ENCODE peak calls at places on chromosome 22, in eight cellular contexts. One of them, this sample, is unnamed.
A peak's percentile ranks its signal among the peaks of the same experiment; 100 is the strongest.

GRCh38 chr22:33332538-33332937 is 274.4 kb upstream of the SYN3 start:
- DNase-seq in body of pancreas: no peak
- DNase-seq in AG09309: no peak
- DNase-seq in cardiac muscle cell: no peak
- DNase-seq in uterus: no peak
- DNase-seq in stimulated activated CD8-positive, alpha-beta memory T cell treated with anti-CD3 and anti-CD28 coated beads, Interleukin-15, amount 100 ng/mL, for 1 hour: no peak
- DNase-seq in iris pigment epithelial cell: no peak
- DNase-seq in neural crest cell: no peak
- DNase-seq in this sample: no peak

GRCh38 chr22:49394116-49394785 is 433.4 kb downstream of the BRD1 start:
- DNase-seq in cardiac muscle cell: no peak
- DNase-seq in iris pigment epithelial cell: no peak
- DNase-seq in body of pancreas: no peak
- DNase-seq in uterus: no peak
- DNase-seq in stimulated activated CD8-positive, alpha-beta memory T cell treated with anti-CD3 and anti-CD28 coated beads, Interleukin-15, amount 100 ng/mL, for 1 hour: no peak
- DNase-seq in neural crest cell: no peak
- DNase-seq in AG09309: no peak
- DNase-seq in this sample: no peak

GRCh38 chr22:40758390-40758789 is 60.8 kb downstream of the SLC25A17 start:
- DNase-seq in uterus: no peak
- DNase-seq in body of pancreas: no peak
- DNase-seq in neural crest cell: no peak
- DNase-seq in iris pigment epithelial cell: no peak
- DNase-seq in cardiac muscle cell: no peak
- DNase-seq in stimulated activated CD8-positive, alpha-beta memory T cell treated with anti-CD3 and anti-CD28 coated beads, Interleukin-15, amount 100 ng/mL, for 1 hour: no peak
- DNase-seq in AG09309: no peak
- DNase-seq in this sample: no peak

GRCh38 chr22:40512426-40513136 is 123.9 kb downstream of the MRTFA start:
- DNase-seq in AG09309: peak; percentile 99
- DNase-seq in cardiac muscle cell: peak; percentile 99
- DNase-seq in stimulated activated CD8-positive, alpha-beta memory T cell treated with anti-CD3 and anti-CD28 coated beads, Interleukin-15, amount 100 ng/mL, for 1 hour: no peak
- DNase-seq in uterus: no peak
- DNase-seq in body of pancreas: no peak
- DNase-seq in neural crest cell: no peak
- DNase-seq in iris pigment epithelial cell: peak; percentile 79
- DNase-seq in this sample: peak; percentile 23

GRCh38 chr22:32793604-32794003 is 7.9 kb upstream of the TIMP3 start:
- DNase-seq in cardiac muscle cell: no peak
- DNase-seq in body of pancreas: no peak
- DNase-seq in AG09309: no peak
- DNase-seq in iris pigment epithelial cell: no peak
- DNase-seq in neural crest cell: no peak
- DNase-seq in uterus: no peak
- DNase-seq in stimulated activated CD8-positive, alpha-beta memory T cell treated with anti-CD3 and anti-CD28 coated beads, Interleukin-15, amount 100 ng/mL, for 1 hour: no peak
- DNase-seq in this sample: no peak

GRCh38 chr22:25741692-25742626 is at the start of gene MYO18B:
- DNase-seq in iris pigment epithelial cell: no peak
- DNase-seq in AG09309: no peak
- DNase-seq in uterus: no peak
- DNase-seq in body of pancreas: no peak
- DNase-seq in stimulated activated CD8-positive, alpha-beta memory T cell treated with anti-CD3 and anti-CD28 coated beads, Interleukin-15, amount 100 ng/mL, for 1 hour: no peak
- DNase-seq in cardiac muscle cell: peak; percentile 24
- DNase-seq in neural crest cell: no peak
- DNase-seq in this sample: no peak

GRCh38 chr22:41998361-41999261 is at the start of gene WBP2NL:
- DNase-seq in AG09309: peak; percentile 5
- DNase-seq in neural crest cell: no peak
- DNase-seq in uterus: peak; percentile 67
- DNase-seq in stimulated activated CD8-positive, alpha-beta memory T cell treated with anti-CD3 and anti-CD28 coated beads, Interleukin-15, amount 100 ng/mL, for 1 hour: peak; percentile 81
- DNase-seq in cardiac muscle cell: peak; percentile 88
- DNase-seq in iris pigment epithelial cell: peak; percentile 83
- DNase-seq in body of pancreas: peak; percentile 95
- DNase-seq in this sample: peak; percentile 76

GRCh38 chr22:28883657-28883916 is 215 bp downstream of the ZNRF3 start:
- DNase-seq in stimulated activated CD8-positive, alpha-beta memory T cell treated with anti-CD3 and anti-CD28 coated beads, Interleukin-15, amount 100 ng/mL, for 1 hour: no peak
- DNase-seq in iris pigment epithelial cell: no peak
- DNase-seq in neural crest cell: no peak
- DNase-seq in AG09309: no peak
- DNase-seq in body of pancreas: no peak
- DNase-seq in uterus: no peak
- DNase-seq in cardiac muscle cell: no peak
- DNase-seq in this sample: no peak

GRCh38 chr22:30940655-30941362 is 27.8 kb downstream of the MORC2 start:
- DNase-seq in body of pancreas: no peak
- DNase-seq in uterus: no peak
- DNase-seq in stimulated activated CD8-positive, alpha-beta memory T cell treated with anti-CD3 and anti-CD28 coated beads, Interleukin-15, amount 100 ng/mL, for 1 hour: no peak
- DNase-seq in iris pigment epithelial cell: no peak
- DNase-seq in cardiac muscle cell: no peak
- DNase-seq in neural crest cell: no peak
- DNase-seq in AG09309: no peak
- DNase-seq in this sample: no peak

GRCh38 chr22:19823191-19823590 is 31.5 kb downstream of the GNB1L start:
- DNase-seq in AG09309: no peak
- DNase-seq in body of pancreas: no peak
- DNase-seq in neural crest cell: no peak
- DNase-seq in uterus: no peak
- DNase-seq in iris pigment epithelial cell: no peak
- DNase-seq in cardiac muscle cell: no peak
- DNase-seq in stimulated activated CD8-positive, alpha-beta memory T cell treated with anti-CD3 and anti-CD28 coated beads, Interleukin-15, amount 100 ng/mL, for 1 hour: no peak
- DNase-seq in this sample: no peak

This sample was measured in globus pallidus.